ENCODE peak calls at places on chromosomes 6 and 20, in seven cellular contexts. N is OCI-LY7; U is heart right ventricle; O is upper lobe of right lung; Z is dorsolateral prefrontal cortex; K is CD4-positive, alpha-beta T cell; B is spleen. I is an unnamed sample.

GRCh38 chr6:33683051-33683571 is 28.4 kb downstream of the UQCC2 start:
- DNase-seq in N (no peak), U (no peak), O (no peak), Z (peak; percentile 87), K (peak; percentile 41), B (peak; percentile 78), I (no peak)

GRCh38 chr20:24969203-24970029 is 20.3 kb downstream of the CST7 start:
- DNase-seq in N (no peak), U (no peak), O (peak; percentile 28), Z (peak; percentile 23), K (no peak), B (peak; percentile 62), I (no peak)

GRCh38 chr20:13510837-13511488 is 127.8 kb downstream of the TASP1 start:
- DNase-seq in N (no peak), U (no peak), O (no peak), Z (no peak), K (no peak), B (no peak), I (no peak)

GRCh38 chr6:154932562-154933027 is 62.5 kb upstream of the TIAM2 start:
- DNase-seq in N (no peak), U (no peak), O (no peak), Z (no peak), K (no peak), B (no peak), I (no peak)

GRCh38 chr6:34280216-34280615 is 31.4 kb upstream of the SMIM29 start:
- DNase-seq in N (no peak), U (no peak), O (no peak), Z (no peak), K (no peak), B (no peak), I (no peak)

GRCh38 chr20:15336011-15336410 is 998.6 kb upstream of the FLRT3 start:
- DNase-seq in N (no peak), U (no peak), O (no peak), Z (no peak), K (no peak), B (no peak), I (no peak)

GRCh38 chr20:2814587-2815051 is at the start of gene C20orf141:
- DNase-seq in N (no peak), U (no peak), O (no peak), Z (no peak), K (no peak), B (no peak), I (no peak)

GRCh38 chr6:169074551-169074950 is 179.1 kb downstream of the THBS2 start:
- DNase-seq in N (no peak), U (no peak), O (no peak), Z (no peak), K (no peak), B (no peak), I (no peak)

GRCh38 chr6:168037856-168038255 is 40.4 kb downstream of the KIF25 start:
- DNase-seq in N (no peak), U (no peak), O (no peak), Z (no peak), K (no peak), B (no peak), I (no peak)

GRCh38 chr20:48986899-48987298 is 59.2 kb upstream of the CSE1L start:
- DNase-seq in N (no peak), U (no peak), O (no peak), Z (peak; percentile 50), K (no peak), B (no peak), I (no peak)

GRCh38 chr6:154408906-154409500 is 52.4 kb upstream of the IPCEF1 start:
- DNase-seq in N (peak; percentile 11), U (no peak), O (no peak), Z (peak; percentile 57), K (no peak), B (no peak), I (no peak)

GRCh38 chr20:1941226-1941625 is 46.0 kb downstream of the SIRPA start:
- DNase-seq in N (no peak), U (no peak), O (no peak), Z (peak; percentile 46), K (no peak), B (no peak), I (no peak)

GRCh38 chr20:9392892-9393857 is 121.2 kb upstream of the LAMP5 start:
- DNase-seq in N (peak; percentile 19), U (peak; percentile 62), O (peak; percentile 85), Z (peak; percentile 49), K (no peak), B (no peak), I (no peak)

GRCh38 chr6:152605901-152606390 is 31.2 kb downstream of the SYNE1 start:
- DNase-seq in N (no peak), U (no peak), O (no peak), Z (no peak), K (no peak), B (no peak), I (no peak)

GRCh38 chr20:5268449-5268848 is 48.3 kb downstream of the PROKR2 start:
- DNase-seq in N (no peak), U (no peak), O (no peak), Z (no peak), K (no peak), B (no peak), I (no peak)

GRCh38 chr20:63552481-63553249 is 1.3 kb upstream of the FNDC11 start:
- DNase-seq in N (peak; percentile 92), U (no peak), O (no peak), Z (no peak), K (peak; percentile 45), B (no peak), I (no peak)

GRCh38 chr6:158718431-158719126 is 68.7 kb downstream of the SYTL3 start:
- DNase-seq in N (peak; percentile 45), U (no peak), O (no peak), Z (peak; percentile 26), K (no peak), B (peak; percentile 63), I (no peak)

GRCh38 chr6:84728602-84729001 is 35.8 kb downstream of the TBX18 start:
- DNase-seq in N (peak; percentile 3), U (no peak), O (no peak), Z (no peak), K (no peak), B (no peak), I (no peak)

GRCh38 chr6:151690768-151691562 is 116.5 kb upstream of the ESR1 start:
- DNase-seq in N (peak; percentile 19), U (no peak), O (no peak), Z (no peak), K (no peak), B (no peak), I (no peak)

GRCh38 chr6:137832110-137832509 is 34.9 kb upstream of the TNFAIP3 start:
- DNase-seq in N (no peak), U (no peak), O (no peak), Z (no peak), K (no peak), B (no peak), I (no peak)

GRCh38 chr6:46191961-46192360 is 21.2 kb upstream of the ENPP5 start:
- DNase-seq in N (no peak), U (no peak), O (no peak), Z (no peak), K (no peak), B (no peak), I (no peak)

GRCh38 chr6:7535498-7535897 is 6.0 kb upstream of the DSP start:
- DNase-seq in N (no peak), U (no peak), O (no peak), Z (no peak), K (no peak), B (no peak), I (no peak)

GRCh38 chr6:145531032-145531431 is 204.3 kb downstream of the EPM2A start:
- DNase-seq in N (no peak), U (no peak), O (no peak), Z (no peak), K (no peak), B (no peak), I (no peak)

GRCh38 chr6:166514196-166514595 is 72.3 kb downstream of the RAMACL start:
- DNase-seq in N (no peak), U (no peak), O (no peak), Z (no peak), K (no peak), B (peak; percentile 42), I (no peak)
- TF ChIP-seq CTCF in N (no peak), U (peak; percentile 5), O (peak; percentile 35), Z (no peak), K (no peak), B (no peak), I (no peak)

DNA sequence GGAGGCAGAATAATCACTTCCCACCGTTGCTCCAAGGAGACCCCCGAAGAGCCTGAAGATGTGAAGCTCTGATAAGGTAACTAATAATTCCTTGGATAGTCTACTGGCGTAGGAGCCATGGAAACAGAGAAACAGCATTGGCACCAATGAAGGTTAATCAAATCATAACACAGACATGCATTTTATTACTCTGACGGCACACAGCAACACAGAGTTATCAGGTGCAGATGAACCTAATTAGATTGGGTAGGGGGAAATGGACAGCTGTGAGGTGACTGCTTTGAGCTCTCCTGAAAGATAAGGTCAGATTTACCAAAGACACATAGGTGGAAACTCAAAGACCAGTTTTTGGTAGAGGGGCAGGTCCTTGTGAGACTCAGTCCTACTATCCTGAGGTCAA is 544.0 kb upstream of the AGPAT4 start:
- DNase-seq in N (no peak), U (no peak), O (no peak), Z (no peak), K (no peak), B (no peak), I (no peak)
- H3K27ac ChIP-seq in N (no peak overlapping the region), U (no peak overlapping the region), O (no peak overlapping the region), Z (no peak overlapping the region), K (no peak overlapping the region), B (no peak overlapping the region), I (no peak overlapping the region)

GRCh38 chr6:129655334-129655733 is 54.6 kb downstream of the ARHGAP18 start:
- DNase-seq in N (no peak), U (no peak), O (no peak), Z (no peak), K (no peak), B (no peak), I (no peak)
- TF ChIP-seq CTCF in N (no peak), U (no peak), O (no peak), Z (no peak), K (no peak), B (no peak), I (no peak)

GRCh38 chr6:122075084-122075760 is 324.2 kb upstream of the HSF2 start:
- DNase-seq in N (no peak), U (no peak), O (no peak), Z (no peak), K (no peak), B (no peak), I (no peak)

GRCh38 chr6:122082370-122082769 is 317.1 kb upstream of the HSF2 start:
- DNase-seq in N (no peak), U (no peak), O (no peak), Z (no peak), K (no peak), B (no peak), I (no peak)

GRCh38 chr6:122081921-122082320 is 317.5 kb upstream of the HSF2 start:
- DNase-seq in N (no peak), U (no peak), O (no peak), Z (no peak), K (no peak), B (no peak), I (no peak)

GRCh38 chr6:122077603-122078002 is 321.8 kb upstream of the HSF2 start:
- DNase-seq in N (no peak), U (no peak), O (no peak), Z (no peak), K (no peak), B (no peak), I (no peak)

DNA sequence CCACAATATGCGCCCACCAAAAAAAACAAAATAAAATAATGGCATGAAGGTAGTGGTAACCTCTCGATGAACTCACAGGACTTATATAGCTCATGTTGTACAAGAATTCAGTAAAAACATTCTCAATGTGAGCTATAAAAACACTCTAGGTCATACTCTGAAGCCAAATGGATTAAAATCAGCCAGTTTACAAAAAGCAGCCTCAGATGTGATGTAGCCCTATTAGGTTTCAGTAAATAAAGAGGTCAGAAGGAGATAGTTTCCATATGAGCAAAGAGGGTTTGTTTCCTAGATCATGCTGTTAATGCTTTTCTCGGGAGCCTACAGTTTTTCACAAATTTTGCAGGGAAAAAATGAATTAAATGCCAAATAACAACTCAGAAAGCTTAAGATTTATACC is 319.5 kb upstream of the HSF2 start:
- DNase-seq in N (no peak), U (no peak), O (no peak), Z (no peak), K (no peak), B (no peak), I (no peak)
- H3K27ac ChIP-seq in N (no peak overlapping the region), U (no peak overlapping the region), O (no peak overlapping the region), Z (no peak overlapping the region), K (no peak overlapping the region), B (no peak overlapping the region), I (no peak overlapping the region)